ENCODE peak calls at places on chromosomes 5 and 9, in four cellular contexts. N is WTC11, P is GM12878, A is SK-N-SH. K is an unnamed sample.

GRCh38 chr9:77142366-77142765 is 35.0 kb upstream of the VPS13A start:
- DNase-seq in A (no peak), N (no peak), P (no peak), K (no peak)

GRCh38 chr9:107547772-107548297 is 58.3 kb upstream of the KLF4 start:
- DNase-seq in P (no peak), N (no peak), A (no peak), K (no peak)

GRCh38 chr9:18495065-18495464 is 21.1 kb downstream of the ADAMTSL1 start:
- DNase-seq in N (no peak), P (no peak), A (no peak), K (no peak)

GRCh38 chr9:16119861-16120641 is 567.2 kb downstream of the CCDC171 start:
- DNase-seq in A (no peak), P (no peak), N (no peak), K (no peak)

GRCh38 chr5:8600843-8601242 is 731.9 kb downstream of the MTRR start:
- DNase-seq in P (no peak), A (no peak), N (no peak), K (no peak)

GRCh38 chr5:5767286-5767928 is 344.9 kb downstream of the ICE1 start:
- DNase-seq in P (no peak), A (no peak), N (no peak), K (no peak)

GRCh38 chr5:133421394-133421793 is 190.9 kb downstream of the FSTL4 start:
- DNase-seq in A (peak), N (peak), P (no peak), K (peak)

GRCh38 chr5:1140188-1140817 is 28.4 kb upstream of the SLC12A7 start:
- DNase-seq in A (peak), N (peak), P (no peak), K (peak)

GRCh38 chr9:114431770-114432169 is 44.0 kb upstream of the AKNA start:
- DNase-seq in N (no peak), P (no peak), A (no peak), K (no peak)

DNA sequence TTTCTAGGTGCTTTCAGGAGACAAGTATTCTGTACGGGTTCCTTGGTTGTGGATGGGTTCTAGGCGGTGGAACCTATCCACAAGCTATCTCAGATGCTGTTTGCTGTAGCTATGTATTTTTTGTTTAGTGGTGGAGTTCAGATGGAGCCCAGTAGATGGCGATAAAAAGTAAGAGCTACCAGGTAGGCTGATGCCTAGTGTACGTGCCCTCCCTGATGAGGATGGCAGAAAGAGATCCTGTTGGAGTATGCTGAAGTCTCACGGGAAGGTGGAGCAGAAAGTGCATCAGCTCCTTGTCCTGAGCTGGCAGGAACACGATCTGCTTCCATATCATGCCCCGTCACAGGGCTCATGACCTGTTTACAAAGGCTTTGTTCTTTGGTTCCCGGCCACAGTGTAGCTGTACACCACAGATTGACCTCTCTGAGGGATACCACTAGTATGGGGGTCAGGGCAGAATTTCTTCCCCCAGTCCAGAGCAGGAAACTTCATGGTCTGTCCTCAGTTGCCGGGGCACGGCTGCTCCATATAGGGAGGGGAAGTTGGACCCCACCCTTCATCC is 12.6 kb upstream of the UGT3A2 start:
- DNase-seq in A (peak), P (peak), N (peak), K (peak)
- TF ChIP-seq USF1 in A (no peak), P (no peak), N (no peak), K (no peak)

GRCh38 chr5:33579789-33580188 is 139.0 kb downstream of the TARS1 start:
- DNase-seq in N (no peak), A (no peak), P (no peak), K (no peak)

GRCh38 chr5:33582417-33582816 is 141.7 kb downstream of the TARS1 start:
- DNase-seq in P (no peak), N (no peak), A (no peak), K (no peak)

GRCh38 chr5:33579163-33579562 is 138.4 kb downstream of the TARS1 start:
- DNase-seq in P (no peak), A (no peak), N (no peak), K (no peak)

DNA sequence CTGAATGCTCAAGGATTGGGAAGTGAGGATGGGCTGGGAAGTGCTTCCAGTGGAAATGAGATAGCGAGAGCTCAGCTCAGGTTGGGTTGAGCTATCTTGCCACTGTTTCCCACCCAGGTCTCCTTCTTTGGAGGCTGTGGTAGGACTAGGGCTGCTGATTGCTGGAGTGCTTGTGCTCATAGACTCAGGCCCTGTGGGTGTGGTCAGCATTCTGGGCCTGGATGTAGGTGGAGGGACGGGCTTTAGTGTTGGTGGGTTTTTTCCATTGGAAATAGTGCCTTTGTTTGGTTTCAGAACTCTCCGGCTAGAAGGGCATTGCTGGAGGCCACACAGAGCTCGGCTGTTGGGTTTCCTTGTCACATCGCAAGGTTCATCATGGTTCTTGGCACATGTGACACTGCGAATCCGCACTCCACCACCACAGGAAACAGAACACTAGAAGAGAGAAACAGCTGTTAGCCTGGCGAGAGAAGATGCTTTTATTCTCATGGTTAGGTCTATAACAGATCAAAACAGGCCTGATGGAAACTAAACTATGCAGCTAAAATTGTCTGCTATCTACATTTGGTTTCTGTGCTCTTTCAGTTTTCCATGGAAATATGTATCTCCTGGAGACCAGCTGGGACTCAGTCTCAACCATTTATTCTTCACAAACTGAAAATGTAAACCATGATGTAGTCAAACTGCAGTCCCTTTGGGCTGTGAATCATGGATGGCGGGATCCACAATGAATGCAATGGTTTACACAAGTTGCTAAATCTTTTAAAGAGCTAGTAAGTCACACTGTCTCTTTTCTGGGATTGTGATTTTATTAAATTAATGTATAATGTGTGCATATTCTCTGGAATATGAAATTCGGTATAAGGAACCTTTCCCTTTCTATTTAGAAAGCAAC is 136.2 kb downstream of the TARS1 start:
- DNase-seq in N (no peak), A (no peak), P (no peak), K (no peak)
- TF ChIP-seq USF1 in N (no peak), A (no peak), P (no peak), K (no peak)

DNA sequence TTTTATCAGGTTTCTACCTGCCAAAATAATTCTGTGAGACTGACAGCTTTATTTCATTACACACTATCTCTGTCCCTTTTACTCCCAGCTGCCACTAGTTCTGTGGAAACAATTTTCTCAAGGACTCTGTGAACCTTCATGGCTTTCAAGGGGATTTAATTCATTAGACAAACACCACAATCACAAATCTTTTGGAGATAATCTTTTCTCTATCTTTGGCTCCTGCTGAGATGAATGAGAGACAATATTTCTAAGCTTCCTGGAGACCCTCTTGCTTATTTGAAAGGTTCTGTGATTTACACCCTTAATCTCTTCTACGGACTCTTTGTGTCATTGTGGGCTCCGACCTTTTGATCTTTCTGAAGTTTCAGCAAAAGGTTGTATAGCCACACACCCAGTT is 222.6 kb downstream of the PRDM9 start:
- DNase-seq in N (no peak), P (no peak), A (no peak), K (no peak)
- TF ChIP-seq USF1 in N (no peak), P (no peak), A (no peak), K (no peak)

GRCh38 chr5:91027316-91027937 is 355.7 kb downstream of the ARRDC3 start:
- DNase-seq in P (no peak), A (no peak), N (no peak), K (no peak)

GRCh38 chr5:91031396-91031741 is 351.7 kb downstream of the ARRDC3 start:
- DNase-seq in A (no peak), P (no peak), N (no peak), K (no peak)

GRCh38 chr5:91025956-91026355 is 357.2 kb downstream of the ARRDC3 start:
- DNase-seq in N (no peak), P (no peak), A (no peak), K (no peak)

GRCh38 chr5:91030521-91031395 is 352.4 kb downstream of the ARRDC3 start:
- DNase-seq in N (no peak), A (no peak), P (no peak), K (no peak)

DNA sequence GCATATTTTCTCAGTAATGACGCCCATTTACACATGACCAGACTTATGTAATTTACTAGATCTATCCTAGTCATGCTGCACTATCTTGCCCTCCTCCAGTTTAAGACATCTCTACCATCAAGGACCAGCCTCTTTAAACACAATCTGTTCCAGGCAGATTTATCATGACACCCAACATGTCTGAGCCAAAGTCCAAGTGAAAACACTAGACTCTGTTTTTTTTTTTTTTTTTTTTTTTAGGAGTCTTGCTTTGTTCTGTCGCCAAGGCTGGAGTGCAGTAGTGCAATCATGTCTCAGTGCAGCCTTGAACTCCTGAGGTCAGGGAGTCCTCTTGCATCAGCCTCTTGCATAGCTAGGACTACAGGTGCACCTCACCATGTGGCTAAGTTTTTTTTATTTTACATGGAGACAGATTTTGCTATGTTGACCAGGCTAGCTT is 354.6 kb downstream of the ARRDC3 start:
- DNase-seq in N (no peak), P (no peak), A (no peak), K (no peak)
- TF ChIP-seq USF1 in N (no peak), P (no peak), A (no peak), K (no peak)

DNA sequence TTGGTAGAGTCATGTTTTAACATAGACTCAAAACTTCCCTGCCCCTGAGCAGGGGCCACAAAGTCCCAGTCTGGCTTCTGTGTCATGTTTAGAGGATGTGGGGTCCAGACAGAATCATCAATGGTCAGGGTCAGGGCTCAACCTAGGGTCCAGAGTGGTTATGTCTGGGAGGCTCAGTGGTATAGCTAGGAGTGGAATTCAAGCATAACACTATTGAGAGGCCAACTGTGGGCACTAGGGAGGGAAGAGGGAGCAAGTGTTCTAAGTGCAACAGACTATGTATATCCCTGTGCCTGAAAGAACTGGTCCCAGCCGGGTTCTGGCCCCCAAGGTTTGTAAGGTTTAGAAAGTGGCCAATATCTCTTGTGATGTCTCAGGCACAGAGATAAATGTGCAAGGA is 14.1 kb downstream of the MYORG start:
- DNase-seq in P (no peak), A (no peak), N (no peak), K (no peak)
- TF ChIP-seq USF1 in P (no peak), A (no peak), N (no peak), K (no peak)

K was measured in K562.